ENCODE peak calls at places on chromosomes 11 and 22, in eight cellular contexts. D is upper lobe of right lung, J is astrocyte, H is heart right ventricle, C is PC-9, K is A549, F is DND-41, P is spleen. M is an unnamed sample. For H3K4me1, the result is how much of the 10 kb centered on the place peaks cover.

GRCh38 chr11:24760681-24761080 is 263.8 kb downstream of the LUZP2 start:
- DNase-seq in P (no peak), F (no peak), H (no peak), C (no peak), J (peak), D (no peak), K (no peak), M (no peak)

GRCh38 chr11:81030186-81030585 is 1589.4 kb upstream of the TENM4 start:
- DNase-seq in F (no peak), C (no peak), J (no peak), D (no peak), P (no peak), K (no peak), H (no peak), M (no peak)

GRCh38 chr11:5092821-5093585 is 23.6 kb downstream of the OR52E1 start:
- DNase-seq in H (no peak), P (no peak), C (no peak), K (no peak), D (no peak), J (no peak), F (no peak), M (no peak)

GRCh38 chr11:94310191-94310875 is 6.0 kb downstream of the IZUMO1R start:
- DNase-seq in K (no peak), H (no peak), D (no peak), C (no peak), P (no peak), J (no peak), F (no peak), M (no peak)

GRCh38 chr11:2383823-2384722 is 7.0 kb downstream of the CD81 start:
- DNase-seq in C (no peak), H (no peak), K (no peak), J (no peak), D (no peak), F (no peak), P (peak), M (no peak)

GRCh38 chr11:19380375-19380774 is 139.6 kb upstream of the E2F8 start:
- DNase-seq in K (peak), P (no peak), D (no peak), H (no peak), J (peak), C (peak), F (no peak), M (no peak)

GRCh38 chr11:45805305-45806071 is 539 bp downstream of the SLC35C1 start:
- DNase-seq in C (peak), K (peak), J (peak), P (peak), D (peak), H (peak), F (no peak), M (peak)

GRCh38 chr22:37633693-37634504 is 5.6 kb upstream of the SH3BP1 start:
- DNase-seq in C (peak), H (peak), J (peak), P (peak), K (no peak), F (peak), D (peak), M (no peak)

GRCh38 chr11:68145120-68145866 is 24.1 kb upstream of the CHKA start:
- DNase-seq in J (no peak), H (no peak), D (no peak), F (no peak), K (peak), P (no peak), C (peak), M (no peak)

GRCh38 chr11:76147106-76147735 is 59.1 kb downstream of the WNT11 start:
- DNase-seq in J (no peak), D (no peak), H (no peak), K (no peak), P (no peak), C (no peak), F (no peak), M (no peak)

GRCh38 chr11:64644348-64645242 is 53.6 kb downstream of the SLC22A12 start:
- DNase-seq in F (no peak), K (peak), J (no peak), H (no peak), P (no peak), C (no peak), D (no peak), M (peak)

GRCh38 chr11:48012051-48012391 is 31.7 kb downstream of the PTPRJ start:
- DNase-seq in K (no peak), F (no peak), H (no peak), C (no peak), J (no peak), P (no peak), D (no peak), M (no peak)

GRCh38 chr22:31474743-31475142 is 14.9 kb downstream of the EIF4ENIF1 start:
- DNase-seq in J (peak), H (no peak), K (no peak), F (no peak), C (no peak), D (no peak), P (no peak), M (no peak)

GRCh38 chr11:65852508-65853248 is 5.3 kb downstream of the CFL1 start:
- DNase-seq in J (no peak), H (no peak), F (peak), K (no peak), C (no peak), P (peak), D (peak), M (no peak)

GRCh38 chr11:117303101-117303500 is 12.0 kb downstream of the BACE1-AS start:
- DNase-seq in J (no peak), P (no peak), K (no peak), H (no peak), D (no peak), C (no peak), F (no peak), M (no peak)

GRCh38 chr11:71946144-71946571 is 17.3 kb downstream of the RNF121 start:
- DNase-seq in P (no peak), C (no peak), D (no peak), F (no peak), K (peak), H (no peak), J (peak), M (no peak)

GRCh38 chr11:96107143-96107829 is 183.4 kb upstream of the MTMR2 start:
- DNase-seq in P (no peak), J (no peak), D (no peak), K (no peak), C (no peak), F (no peak), H (no peak), M (no peak)

GRCh38 chr22:42296381-42296853 is 26.0 kb upstream of the TCF20 start:
- DNase-seq in F (no peak), H (peak), D (no peak), C (no peak), K (no peak), P (no peak), J (no peak), M (no peak)

GRCh38 chr11:68008381-68009337 is 1.5 kb upstream of the ALDH3B1 start:
- DNase-seq in D (peak), C (no peak), H (no peak), J (no peak), K (no peak), F (no peak), P (peak), M (no peak)

GRCh38 chr22:40834628-40835027 is 15.5 kb upstream of the SLC25A17 start:
- DNase-seq in H (no peak), J (no peak), K (no peak), C (no peak), F (no peak), D (no peak), P (no peak), M (no peak)

DNA sequence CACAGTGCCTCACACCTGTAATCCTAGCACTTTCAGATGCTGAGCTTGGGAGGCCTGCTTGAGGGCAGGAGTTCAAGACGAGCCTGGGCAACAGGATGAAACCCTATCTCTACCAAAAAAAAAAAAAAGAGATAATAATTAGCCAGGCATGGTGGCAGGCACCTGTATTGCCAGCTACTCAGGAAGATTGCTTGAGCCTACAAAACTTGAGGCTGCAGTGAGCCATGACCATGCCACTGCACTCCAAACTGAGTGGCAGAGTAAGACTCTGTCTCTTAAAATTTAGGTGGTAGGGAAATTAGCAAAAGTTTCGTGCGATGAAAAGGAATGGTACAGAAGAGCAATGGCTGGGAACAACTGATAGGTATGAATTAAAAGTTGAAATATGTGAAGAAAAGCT is 18.0 kb downstream of the ST13 start:
- DNase-seq in F (no peak), C (no peak), J (no peak), K (no peak), H (no peak), P (no peak), D (no peak), M (no peak)
- H3K4me1 ChIP-seq in F (under half), C (under half), J (under half), K (under half), H (under half), P (under half), D (under half), M (under half)

GRCh38 chr11:22192289-22192641 is 620 bp upstream of the ANO5 start:
- DNase-seq in K (peak), F (no peak), C (no peak), J (no peak), P (no peak), H (peak), D (no peak), M (no peak)
- TF ChIP-seq CTCF in K (peak), F (no peak), C (no peak), J (no peak), P (no peak), H (peak), D (peak), M (no peak)

GRCh38 chr11:123650901-123651300 is 3.5 kb downstream of the SCN3B start:
- DNase-seq in D (no peak), J (no peak), H (no peak), P (no peak), K (no peak), C (no peak), F (no peak), M (no peak)

GRCh38 chr11:123641495-123641840 is 13.0 kb downstream of the SCN3B start:
- DNase-seq in J (no peak), K (no peak), H (no peak), F (no peak), P (no peak), C (no peak), D (no peak), M (no peak)

GRCh38 chr11:123642435-123642834 is 12.0 kb downstream of the SCN3B start:
- DNase-seq in J (no peak), C (no peak), F (no peak), H (no peak), K (no peak), D (no peak), P (no peak), M (no peak)

GRCh38 chr11:123640677-123641494 is 13.5 kb downstream of the SCN3B start:
- DNase-seq in C (peak), J (no peak), F (peak), P (no peak), H (peak), K (peak), D (peak), M (peak)

GRCh38 chr11:123645576-123645975 is 8.8 kb downstream of the SCN3B start:
- DNase-seq in H (no peak), D (no peak), C (no peak), K (no peak), P (no peak), F (no peak), J (no peak), M (no peak)
- H3K4me3 ChIP-seq in H (no peak), D (no peak), C (no peak), K (no peak), P (no peak), F (no peak), J (no peak), M (no peak)

DNA sequence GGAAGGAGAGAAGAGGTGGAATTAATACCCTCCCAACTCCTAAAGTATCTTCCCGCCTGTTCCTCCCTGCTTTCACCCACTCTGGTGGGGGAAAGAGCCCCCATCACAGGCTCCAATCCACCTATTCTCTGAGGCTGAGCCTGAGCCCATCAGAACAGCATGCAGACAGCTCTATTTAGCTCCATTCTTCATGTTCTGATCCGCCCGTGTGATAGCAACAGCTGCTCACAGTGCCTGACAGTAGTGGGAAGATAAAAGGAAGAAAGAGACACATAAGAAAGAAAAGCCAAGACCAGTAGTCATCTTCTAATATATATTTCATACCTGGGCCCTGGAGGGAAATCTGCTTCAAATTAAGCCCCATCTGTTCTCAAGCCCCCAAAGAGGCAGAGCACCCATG is 80.3 kb upstream of the AKIP1 start:
- DNase-seq in F (no peak), J (no peak), K (no peak), P (no peak), D (no peak), H (no peak), C (no peak), M (no peak)
- H3K4me1 ChIP-seq in F (under half), J (half or more), K (under half), P (under half), D (under half), H (half or more), C (under half), M (under half)

GRCh38 chr22:34116126-34116525 is 195.8 kb upstream of the LARGE1 start:
- DNase-seq in D (no peak), C (no peak), H (no peak), K (no peak), P (no peak), J (no peak), F (no peak), M (no peak)

GRCh38 chr22:34108168-34108567 is 187.9 kb upstream of the LARGE1 start:
- DNase-seq in H (no peak), C (no peak), K (no peak), D (no peak), J (no peak), P (no peak), F (no peak), M (no peak)

GRCh38 chr22:34115722-34116121 is 195.4 kb upstream of the LARGE1 start:
- DNase-seq in D (no peak), J (no peak), H (no peak), K (no peak), P (no peak), F (no peak), C (no peak), M (no peak)

GRCh38 chr22:34113381-34113780 is 193.1 kb upstream of the LARGE1 start:
- DNase-seq in H (no peak), J (no peak), C (no peak), D (no peak), K (no peak), P (no peak), F (no peak), M (no peak)

DNA sequence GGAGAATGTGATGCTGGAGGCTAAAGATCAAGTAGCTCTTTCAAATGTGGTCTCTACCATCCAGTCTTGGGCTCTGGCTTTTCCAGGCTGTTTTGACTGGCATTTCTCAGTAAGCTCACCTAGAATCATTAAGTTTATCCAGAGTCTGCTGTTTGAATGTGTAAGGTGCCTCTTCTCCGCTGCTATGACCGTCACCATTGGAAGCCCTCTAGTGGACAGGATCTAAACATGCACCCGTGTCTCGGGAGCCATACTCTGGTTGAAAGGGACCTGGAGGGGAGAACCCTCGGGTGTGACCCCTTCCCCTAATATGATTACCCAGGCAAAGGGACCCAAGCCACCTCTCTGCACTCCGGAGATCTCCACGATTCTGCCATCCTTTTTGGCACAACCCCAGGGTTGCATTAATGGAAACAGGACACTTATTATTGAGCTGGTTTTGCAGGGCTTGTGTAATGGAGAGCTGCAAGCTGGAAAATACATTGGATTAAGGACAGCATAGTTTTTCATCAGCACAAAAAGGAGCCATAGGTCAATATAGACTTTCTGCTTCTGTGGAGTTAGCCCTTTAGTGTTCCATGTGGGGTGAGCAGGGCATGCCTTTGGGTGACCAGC is 191.0 kb upstream of the LARGE1 start:
- DNase-seq in F (peak), K (peak), H (peak), D (no peak), J (no peak), P (no peak), C (peak), M (no peak)
- TF ChIP-seq CTCF in F (peak), K (peak), H (peak), D (peak), J (peak), P (peak), C (peak), M (peak)

DNA sequence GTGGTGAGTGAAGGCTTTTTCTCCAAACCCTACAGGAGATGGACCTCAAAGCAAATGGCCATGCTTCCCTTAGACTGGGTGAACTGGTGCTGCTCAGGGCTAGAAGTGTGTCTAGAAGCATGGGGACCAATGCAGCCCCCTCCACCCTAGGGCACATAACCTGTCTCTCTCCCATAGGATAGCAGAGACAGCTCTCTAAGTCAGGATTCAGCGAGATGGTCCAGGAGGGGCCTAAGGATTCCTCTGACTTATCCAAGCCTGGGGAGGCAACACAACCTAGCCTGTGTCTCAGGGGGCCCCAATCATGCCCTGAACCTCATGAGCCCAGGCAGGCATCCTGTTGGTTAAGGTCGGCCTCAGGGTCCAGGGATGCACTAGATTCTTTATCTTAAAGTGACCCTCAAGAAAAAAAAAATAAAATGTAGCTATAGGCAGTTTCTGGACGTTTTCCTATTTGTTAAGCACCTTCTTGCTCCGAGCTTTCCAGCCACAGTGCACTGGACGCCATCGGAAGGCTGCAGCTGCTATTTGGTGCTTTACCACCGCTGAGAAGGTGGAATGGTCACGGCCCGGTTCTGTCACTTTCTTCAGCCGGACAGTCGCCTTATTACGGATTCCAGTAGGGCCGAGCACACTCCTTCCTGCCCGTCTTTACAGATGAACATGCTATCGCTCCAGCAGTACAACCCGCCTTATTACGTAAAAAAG is 5.0 kb upstream of the CCND1 start:
- DNase-seq in H (no peak), F (no peak), P (no peak), J (no peak), C (no peak), K (no peak), D (no peak), M (no peak)
- H3K4me3 ChIP-seq in H (peak), F (no peak), P (peak), J (peak), C (peak), K (peak), D (peak), M (peak)

DNA sequence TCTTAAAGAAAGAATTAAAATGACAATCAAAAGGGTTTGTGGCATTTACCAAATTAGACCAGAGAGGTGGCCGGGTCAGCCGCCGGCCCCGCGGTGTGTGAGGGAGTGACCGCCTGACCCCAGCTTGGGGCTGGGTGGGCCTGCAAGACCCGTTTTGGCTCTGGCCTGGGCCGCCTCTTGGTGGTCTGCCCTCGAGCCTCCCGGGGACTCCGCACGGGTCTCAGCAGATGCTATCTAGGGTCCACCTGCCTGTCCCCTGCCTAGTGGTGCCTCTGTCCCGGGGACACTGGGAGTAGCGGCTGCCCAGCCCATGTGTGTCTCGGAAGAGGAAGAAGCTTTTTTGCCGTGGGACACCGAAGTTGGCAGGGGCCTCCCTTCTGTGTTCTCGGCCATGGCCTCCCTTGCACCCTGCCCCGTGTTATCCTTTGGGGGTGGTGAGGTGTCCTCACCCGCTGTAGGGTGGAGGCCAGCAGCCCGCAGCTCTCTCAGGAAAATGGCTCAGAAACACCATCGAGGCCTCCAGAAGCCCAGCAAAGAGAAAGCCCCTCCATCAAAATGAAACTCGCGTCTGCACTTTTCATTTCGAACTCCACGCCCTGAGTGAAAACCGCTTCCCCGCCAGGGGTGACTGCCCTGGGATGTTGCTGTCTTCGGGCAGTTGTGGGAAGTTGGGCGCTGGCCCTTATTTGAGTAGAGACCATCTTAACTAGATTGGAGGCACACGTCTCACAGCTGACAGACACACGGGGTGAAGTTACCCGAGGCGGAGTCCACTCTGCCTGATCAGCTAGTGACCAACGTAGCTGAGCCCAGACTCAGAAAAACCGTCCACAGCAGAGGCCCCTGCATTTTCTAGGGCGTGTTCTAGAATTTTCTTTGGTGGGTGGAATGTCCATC is 8.0 kb downstream of the CCND1 start:
- DNase-seq in F (no peak), C (no peak), J (no peak), D (peak), P (peak), H (no peak), K (no peak), M (peak)
- H3K4me1 ChIP-seq in F (under half), C (under half), J (under half), D (under half), P (under half), H (half or more), K (half or more), M (under half)

GRCh38 chr11:120079750-120080610 is 57.9 kb downstream of the TRIM29 start:
- DNase-seq in F (peak), P (no peak), D (peak), J (no peak), C (no peak), K (no peak), H (no peak), M (no peak)
- TF ChIP-seq CTCF in F (peak), P (peak), D (peak), J (no peak), C (peak), K (no peak), H (peak), M (peak)

GRCh38 chr11:34825315-34825669 is 90.9 kb downstream of the APIP start:
- DNase-seq in K (no peak), J (no peak), F (no peak), C (no peak), D (no peak), P (no peak), H (no peak), M (no peak)
- H3K4me3 ChIP-seq in K (no peak), J (no peak), F (no peak), C (no peak), D (no peak), P (no peak), H (no peak), M (no peak)